ENCODE peak calls at places on chromosome 17, in ten cellular contexts. One of them, this sample, is unnamed.
A peak's percentile ranks its signal among the peaks of the same experiment; 100 is the strongest.

GRCh38 chr17:76092526-76093413 is 10.8 kb downstream of the EXOC7 start:
- DNase-seq in psoas muscle: no peak
- DNase-seq in mesenchymal stem cell: no peak
- DNase-seq in IMR-90: no peak
- DNase-seq in lower lobe of right lung: peak; percentile 17
- DNase-seq in transverse colon: no peak
- DNase-seq in lung: no peak
- DNase-seq in body of pancreas: no peak
- DNase-seq in aorta: no peak
- DNase-seq in breast epithelium: no peak
- DNase-seq in this sample: no peak

GRCh38 chr17:50981279-50981678 is 115.1 kb upstream of the TOB1 start:
- DNase-seq in lower lobe of right lung: no peak
- DNase-seq in aorta: no peak
- DNase-seq in body of pancreas: no peak
- DNase-seq in transverse colon: no peak
- DNase-seq in mesenchymal stem cell: no peak
- DNase-seq in psoas muscle: no peak
- DNase-seq in IMR-90: no peak
- DNase-seq in breast epithelium: no peak
- DNase-seq in lung: no peak
- DNase-seq in this sample: no peak

GRCh38 chr17:77470800-77471733 is 330.3 kb downstream of the SEC14L1 start:
- DNase-seq in transverse colon: no peak
- DNase-seq in lung: no peak
- DNase-seq in aorta: no peak
- DNase-seq in mesenchymal stem cell: peak; percentile 69
- DNase-seq in lower lobe of right lung: no peak
- DNase-seq in psoas muscle: peak; percentile 60
- DNase-seq in breast epithelium: no peak
- DNase-seq in body of pancreas: no peak
- DNase-seq in IMR-90: peak; percentile 43
- DNase-seq in this sample: peak; percentile 80

GRCh38 chr17:79113699-79114098 is 39.1 kb downstream of the ENGASE start:
- DNase-seq in breast epithelium: no peak
- DNase-seq in transverse colon: no peak
- DNase-seq in aorta: no peak
- DNase-seq in lung: no peak
- DNase-seq in mesenchymal stem cell: no peak
- DNase-seq in IMR-90: no peak
- DNase-seq in body of pancreas: no peak
- DNase-seq in lower lobe of right lung: no peak
- DNase-seq in psoas muscle: no peak
- DNase-seq in this sample: no peak

GRCh38 chr17:77694391-77695363 is 263.8 kb upstream of the TNRC6C start:
- DNase-seq in body of pancreas: no peak
- DNase-seq in aorta: no peak
- DNase-seq in mesenchymal stem cell: no peak
- DNase-seq in breast epithelium: no peak
- DNase-seq in transverse colon: no peak
- DNase-seq in lung: no peak
- DNase-seq in lower lobe of right lung: no peak
- DNase-seq in IMR-90: no peak
- DNase-seq in psoas muscle: no peak
- DNase-seq in this sample: no peak

GRCh38 chr17:68514809-68515208 is 2.6 kb downstream of the PRKAR1A start:
- DNase-seq in body of pancreas: no peak
- DNase-seq in lung: no peak
- DNase-seq in lower lobe of right lung: no peak
- DNase-seq in psoas muscle: no peak
- DNase-seq in transverse colon: no peak
- DNase-seq in breast epithelium: no peak
- DNase-seq in mesenchymal stem cell: peak; percentile 87
- DNase-seq in aorta: no peak
- DNase-seq in IMR-90: peak; percentile 63
- DNase-seq in this sample: no peak

GRCh38 chr17:4005296-4006164 is 41.3 kb upstream of the ATP2A3 start:
- DNase-seq in lung: no peak
- DNase-seq in transverse colon: no peak
- DNase-seq in breast epithelium: no peak
- DNase-seq in IMR-90: no peak
- DNase-seq in mesenchymal stem cell: no peak
- DNase-seq in aorta: no peak
- DNase-seq in psoas muscle: no peak
- DNase-seq in lower lobe of right lung: no peak
- DNase-seq in body of pancreas: no peak
- DNase-seq in this sample: no peak

GRCh38 chr17:79220201-79220714 is 145.6 kb downstream of the ENGASE start:
- DNase-seq in breast epithelium: no peak
- DNase-seq in mesenchymal stem cell: no peak
- DNase-seq in body of pancreas: no peak
- DNase-seq in lower lobe of right lung: no peak
- DNase-seq in IMR-90: no peak
- DNase-seq in transverse colon: no peak
- DNase-seq in lung: no peak
- DNase-seq in psoas muscle: no peak
- DNase-seq in aorta: no peak
- DNase-seq in this sample: no peak

GRCh38 chr17:29748400-29748799 is 125.7 kb upstream of the CORO6 start:
- DNase-seq in body of pancreas: no peak
- DNase-seq in IMR-90: no peak
- DNase-seq in psoas muscle: no peak
- DNase-seq in lower lobe of right lung: no peak
- DNase-seq in lung: no peak
- DNase-seq in transverse colon: no peak
- DNase-seq in breast epithelium: no peak
- DNase-seq in aorta: no peak
- DNase-seq in mesenchymal stem cell: no peak
- DNase-seq in this sample: no peak

GRCh38 chr17:49819118-49819517 is 28.8 kb downstream of the TAC4 start:
- DNase-seq in lower lobe of right lung: no peak
- DNase-seq in psoas muscle: no peak
- DNase-seq in transverse colon: no peak
- DNase-seq in lung: no peak
- DNase-seq in breast epithelium: no peak
- DNase-seq in aorta: no peak
- DNase-seq in IMR-90: no peak
- DNase-seq in body of pancreas: no peak
- DNase-seq in mesenchymal stem cell: no peak
- DNase-seq in this sample: no peak

GRCh38 chr17:49815761-49816281 is 27.3 kb downstream of the KAT7 start:
- DNase-seq in aorta: no peak
- DNase-seq in lower lobe of right lung: no peak
- DNase-seq in lung: no peak
- DNase-seq in IMR-90: no peak
- DNase-seq in mesenchymal stem cell: no peak
- DNase-seq in transverse colon: no peak
- DNase-seq in psoas muscle: no peak
- DNase-seq in breast epithelium: no peak
- DNase-seq in body of pancreas: no peak
- DNase-seq in this sample: no peak

GRCh38 chr17:49820773-49821172 is 27.1 kb downstream of the TAC4 start:
- DNase-seq in mesenchymal stem cell: no peak
- DNase-seq in lower lobe of right lung: no peak
- DNase-seq in transverse colon: no peak
- DNase-seq in body of pancreas: no peak
- DNase-seq in breast epithelium: no peak
- DNase-seq in lung: no peak
- DNase-seq in aorta: no peak
- DNase-seq in psoas muscle: no peak
- DNase-seq in IMR-90: no peak
- DNase-seq in this sample: no peak

GRCh38 chr17:49819651-49820050 is 28.2 kb downstream of the TAC4 start:
- DNase-seq in IMR-90: no peak
- DNase-seq in breast epithelium: no peak
- DNase-seq in aorta: no peak
- DNase-seq in psoas muscle: no peak
- DNase-seq in body of pancreas: no peak
- DNase-seq in lower lobe of right lung: no peak
- DNase-seq in mesenchymal stem cell: no peak
- DNase-seq in transverse colon: no peak
- DNase-seq in lung: no peak
- DNase-seq in this sample: no peak

DNA sequence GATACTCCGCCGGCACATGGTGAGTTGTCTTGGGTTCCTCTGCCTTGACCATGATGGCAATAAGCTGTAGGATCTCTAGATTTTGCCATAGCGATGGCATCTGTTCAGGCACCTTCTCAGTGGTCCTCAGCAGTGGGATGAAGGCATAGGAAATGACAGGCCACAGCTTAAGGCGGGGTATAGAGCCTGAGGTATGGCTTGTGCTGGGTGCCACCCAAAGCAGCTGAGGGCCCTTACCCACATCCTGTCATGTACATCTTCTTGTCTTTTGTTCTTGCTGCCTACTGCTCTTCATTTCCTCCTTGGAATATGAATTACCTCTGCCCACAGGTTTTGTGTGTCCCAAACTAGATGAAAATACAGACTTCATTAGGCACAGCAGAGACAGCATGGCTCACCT is 29.5 kb downstream of the KAT7 start:
- DNase-seq in aorta: no peak
- DNase-seq in body of pancreas: no peak
- DNase-seq in breast epithelium: no peak
- DNase-seq in lower lobe of right lung: no peak
- DNase-seq in IMR-90: no peak
- DNase-seq in mesenchymal stem cell: no peak
- DNase-seq in psoas muscle: no peak
- DNase-seq in lung: no peak
- DNase-seq in transverse colon: no peak
- DNase-seq in this sample: no peak
- H3K36me3 ChIP-seq in aorta: peaks cover 13% of the 10 kb centered on the region
- H3K36me3 ChIP-seq in body of pancreas: no peaks in the 10 kb centered on the region
- H3K36me3 ChIP-seq in breast epithelium: no peaks in the 10 kb centered on the region
- H3K36me3 ChIP-seq in lower lobe of right lung: peaks cover 97% of the 10 kb centered on the region
- H3K36me3 ChIP-seq in IMR-90: peaks cover 33% of the 10 kb centered on the region
- H3K36me3 ChIP-seq in mesenchymal stem cell: peaks cover 86% of the 10 kb centered on the region
- H3K36me3 ChIP-seq in psoas muscle: peaks cover 93% of the 10 kb centered on the region
- H3K36me3 ChIP-seq in lung: peaks cover 30% of the 10 kb centered on the region
- H3K36me3 ChIP-seq in transverse colon: no peaks in the 10 kb centered on the region
- H3K36me3 ChIP-seq in this sample: peaks cover 68% of the 10 kb centered on the region

GRCh38 chr17:56436142-56436541 is 157.4 kb upstream of the NOG start:
- DNase-seq in body of pancreas: no peak
- DNase-seq in IMR-90: no peak
- DNase-seq in lung: no peak
- DNase-seq in mesenchymal stem cell: no peak
- DNase-seq in psoas muscle: no peak
- DNase-seq in aorta: no peak
- DNase-seq in lower lobe of right lung: no peak
- DNase-seq in breast epithelium: no peak
- DNase-seq in transverse colon: no peak
- DNase-seq in this sample: no peak
- H3K4me1 ChIP-seq in body of pancreas: no peaks in the 10 kb centered on the region
- H3K4me1 ChIP-seq in IMR-90: peaks cover 1% of the 10 kb centered on the region
- H3K4me1 ChIP-seq in lung: no peaks in the 10 kb centered on the region
- H3K4me1 ChIP-seq in mesenchymal stem cell: no peaks in the 10 kb centered on the region
- H3K4me1 ChIP-seq in psoas muscle: no peaks in the 10 kb centered on the region
- H3K4me1 ChIP-seq in aorta: no peaks in the 10 kb centered on the region
- H3K4me1 ChIP-seq in lower lobe of right lung: no peaks in the 10 kb centered on the region
- H3K4me1 ChIP-seq in breast epithelium: no peaks in the 10 kb centered on the region
- H3K4me1 ChIP-seq in transverse colon: no peaks in the 10 kb centered on the region
- H3K4me1 ChIP-seq in this sample: no peaks in the 10 kb centered on the region

DNA sequence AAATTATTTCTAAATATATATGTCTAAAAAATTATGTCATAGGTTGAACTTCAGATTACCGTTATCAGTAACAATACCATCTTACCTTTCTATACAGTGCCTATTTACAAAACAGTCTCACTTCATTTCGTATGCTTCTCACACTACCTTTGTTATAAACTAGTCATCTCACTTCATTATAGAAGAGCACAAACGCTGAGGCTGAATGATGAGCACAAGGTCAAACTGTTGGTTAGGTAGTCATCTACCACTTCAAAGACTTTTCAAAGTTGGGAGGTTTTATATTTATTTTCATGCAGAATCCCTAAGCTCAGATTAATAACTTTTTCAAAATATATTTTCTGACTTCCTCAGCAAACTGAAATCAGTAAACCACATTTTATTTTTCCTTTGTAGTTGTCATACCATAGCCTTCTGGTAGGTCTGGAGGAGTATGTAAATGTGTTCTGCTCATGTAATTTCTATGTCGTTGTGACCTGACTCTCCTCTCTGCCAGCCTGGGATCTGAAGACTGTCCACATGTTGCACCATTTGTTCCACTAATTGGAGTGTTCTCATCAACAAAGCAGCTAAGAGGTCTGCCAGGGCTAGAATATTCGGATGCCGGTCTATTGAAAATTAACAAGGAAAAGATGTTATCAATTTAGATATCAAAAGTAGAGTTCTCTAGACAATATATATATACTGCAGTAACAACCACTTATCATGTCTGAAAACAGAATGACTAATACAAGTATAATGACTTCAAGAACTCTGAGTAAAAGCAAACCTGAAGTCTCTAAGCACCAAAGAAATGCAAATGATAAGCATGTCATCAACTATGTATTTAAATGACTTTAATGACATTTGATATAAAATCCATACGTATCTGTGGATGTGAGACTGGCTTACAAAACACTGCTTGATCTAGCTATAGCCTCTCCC is 73.9 kb downstream of the CEP95 start:
- DNase-seq in body of pancreas: no peak
- DNase-seq in breast epithelium: no peak
- DNase-seq in psoas muscle: no peak
- DNase-seq in aorta: no peak
- DNase-seq in transverse colon: no peak
- DNase-seq in IMR-90: no peak
- DNase-seq in lung: no peak
- DNase-seq in mesenchymal stem cell: no peak
- DNase-seq in lower lobe of right lung: no peak
- DNase-seq in this sample: no peak
- H3K36me3 ChIP-seq in body of pancreas: no peaks in the 10 kb centered on the region
- H3K36me3 ChIP-seq in breast epithelium: no peaks in the 10 kb centered on the region
- H3K36me3 ChIP-seq in psoas muscle: peaks cover 68% of the 10 kb centered on the region
- H3K36me3 ChIP-seq in aorta: peaks cover 5% of the 10 kb centered on the region
- H3K36me3 ChIP-seq in transverse colon: no peaks in the 10 kb centered on the region
- H3K36me3 ChIP-seq in IMR-90: peaks cover 51% of the 10 kb centered on the region
- H3K36me3 ChIP-seq in lung: peaks cover 12% of the 10 kb centered on the region
- H3K36me3 ChIP-seq in mesenchymal stem cell: peaks cover 87% of the 10 kb centered on the region
- H3K36me3 ChIP-seq in lower lobe of right lung: peaks cover 89% of the 10 kb centered on the region
- H3K36me3 ChIP-seq in this sample: peaks cover 67% of the 10 kb centered on the region

DNA sequence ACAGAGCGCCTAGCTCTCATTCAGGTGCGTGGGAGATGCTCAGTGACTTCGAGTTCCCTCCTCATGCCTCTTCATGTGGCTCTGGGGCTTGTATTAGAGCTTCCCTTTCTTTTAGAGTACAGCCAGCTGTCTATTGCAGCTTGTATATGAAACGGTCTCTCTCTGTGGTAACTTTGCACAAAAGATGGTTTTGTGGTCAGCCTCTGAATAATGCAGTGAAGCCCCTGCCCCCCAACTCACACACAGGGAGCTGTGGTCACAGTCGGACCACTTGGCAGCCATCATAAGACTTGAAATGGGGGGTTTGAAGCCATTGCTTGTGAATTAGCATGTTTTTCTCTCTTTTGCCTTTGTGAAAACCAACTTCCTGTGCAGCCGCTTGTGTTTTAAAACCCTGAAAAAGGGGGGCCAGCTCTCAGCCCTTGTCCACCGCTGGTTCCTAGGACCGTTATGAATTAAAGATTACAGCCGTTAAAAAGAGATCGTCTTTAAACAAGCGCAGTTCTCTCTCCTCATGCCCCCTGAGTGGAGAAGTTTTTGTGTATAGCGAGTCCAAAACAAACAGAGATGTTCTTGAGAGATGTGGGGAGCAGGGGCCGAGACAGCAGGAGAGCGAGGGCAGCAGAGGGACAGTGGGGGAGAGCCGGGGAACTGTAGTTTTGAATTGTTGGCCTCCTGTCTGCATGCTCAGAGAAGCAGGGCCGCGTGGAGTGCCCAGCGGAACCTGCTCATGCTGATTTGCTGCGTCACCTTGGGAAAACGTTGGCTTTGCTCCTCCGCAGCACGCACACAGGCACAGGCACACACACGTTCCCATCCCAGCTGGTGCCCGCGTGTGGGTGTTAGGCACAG is 199.0 kb downstream of the MSI2 start:
- DNase-seq in breast epithelium: no peak
- DNase-seq in mesenchymal stem cell: peak; percentile 43
- DNase-seq in IMR-90: peak; percentile 57
- DNase-seq in transverse colon: no peak
- DNase-seq in lung: no peak
- DNase-seq in body of pancreas: no peak
- DNase-seq in aorta: no peak
- DNase-seq in lower lobe of right lung: no peak
- DNase-seq in psoas muscle: no peak
- DNase-seq in this sample: no peak
- H3K4me1 ChIP-seq in breast epithelium: no peaks in the 10 kb centered on the region
- H3K4me1 ChIP-seq in mesenchymal stem cell: peaks cover 10% of the 10 kb centered on the region
- H3K4me1 ChIP-seq in IMR-90: peaks cover 9% of the 10 kb centered on the region
- H3K4me1 ChIP-seq in transverse colon: peaks cover 14% of the 10 kb centered on the region
- H3K4me1 ChIP-seq in lung: peaks cover 4% of the 10 kb centered on the region
- H3K4me1 ChIP-seq in body of pancreas: no peaks in the 10 kb centered on the region
- H3K4me1 ChIP-seq in aorta: no peaks in the 10 kb centered on the region
- H3K4me1 ChIP-seq in lower lobe of right lung: peaks cover 8% of the 10 kb centered on the region
- H3K4me1 ChIP-seq in psoas muscle: peaks cover 19% of the 10 kb centered on the region
- H3K4me1 ChIP-seq in this sample: peaks cover 60% of the 10 kb centered on the region